ENCODE peak calls at places on chromosome 3, in ten cellular contexts. A is HFFc6; D is T-helper 9 cell; M is psoas muscle; N is NCI-H1105; B is Daoy; L is T-helper 2 cell; T is WTC11; V is lower lobe of right lung; W is effector memory CD4-positive, alpha-beta T cell. U is an unnamed sample.

GRCh38 chr3:177731644-177732268 is 534.5 kb upstream of the TBL1XR1 start:
- DNase-seq in A (peak), D (no peak), M (no peak), N (no peak), B (peak), L (no peak), T (no peak), V (no peak), W (no peak), U (no peak)

GRCh38 chr3:49623071-49623470 is 51.1 kb upstream of the APEH start:
- DNase-seq in A (no peak), D (no peak), M (no peak), N (no peak), B (no peak), L (no peak), T (no peak), V (no peak), W (no peak), U (no peak)

GRCh38 chr3:95394286-95394685 is 1331.4 kb downstream of the NSUN3 start:
- DNase-seq in A (no peak), D (no peak), M (no peak), N (no peak), B (no peak), L (no peak), T (no peak), V (no peak), W (no peak), U (no peak)

GRCh38 chr3:197369545-197369944 is 71.1 kb upstream of the DLG1 start:
- DNase-seq in A (no peak), D (no peak), M (no peak), N (no peak), B (no peak), L (no peak), T (no peak), V (no peak), W (no peak), U (no peak)

GRCh38 chr3:120145498-120146285 is 51.4 kb upstream of the GSK3B start:
- DNase-seq in A (peak), D (no peak), M (no peak), N (no peak), B (peak), L (no peak), T (no peak), V (no peak), W (no peak), U (no peak)

GRCh38 chr3:90099493-90099892 is 992.1 kb downstream of the EPHA3 start:
- DNase-seq in A (no peak), D (no peak), M (no peak), N (no peak), B (no peak), L (no peak), T (no peak), V (no peak), W (no peak), U (no peak)

GRCh38 chr3:10941972-10942371 is 50.6 kb upstream of the SLC6A1 start:
- DNase-seq in A (peak), D (peak), M (no peak), N (no peak), B (no peak), L (no peak), T (peak), V (no peak), W (no peak), U (no peak)

GRCh38 chr3:19662516-19662915 is 271.5 kb downstream of the EFHB start:
- DNase-seq in A (no peak), D (no peak), M (no peak), N (no peak), B (no peak), L (no peak), T (no peak), V (no peak), W (no peak), U (no peak)

GRCh38 chr3:113557374-113557773 is 25.0 kb downstream of the SIDT1 start:
- DNase-seq in A (peak), D (no peak), M (no peak), N (no peak), B (peak), L (no peak), T (no peak), V (no peak), W (no peak), U (no peak)

GRCh38 chr3:60047426-60048200 is 997.8 kb upstream of the CFAP20DC start:
- DNase-seq in A (no peak), D (no peak), M (no peak), N (peak), B (no peak), L (no peak), T (no peak), V (no peak), W (no peak), U (no peak)

GRCh38 chr3:114299421-114299820 is 5.6 kb downstream of the TIGIT start:
- DNase-seq in A (peak), D (peak), M (no peak), N (no peak), B (peak), L (no peak), T (peak), V (no peak), W (no peak), U (no peak)

U was measured in vagina.